ENCODE peak calls at places on chromosomes 2 and 18, in nine cellular contexts. One of them, this sample, is unnamed.

GRCh38 chr2:128623776-128624424 is 305.2 kb upstream of the HS6ST1 start:
- DNase-seq in CD4-positive, alpha-beta T cell: no peak
- DNase-seq in tibial artery: no peak
- DNase-seq in fibroblast of the aortic adventitia: peak
- DNase-seq in PC-9: peak
- DNase-seq in A549: no peak
- DNase-seq in SK-N-SH: no peak
- DNase-seq in stomach: no peak
- DNase-seq in AG10803: peak
- DNase-seq in this sample: peak

GRCh38 chr2:239522740-239523119 is 121.9 kb upstream of the HDAC4 start:
- DNase-seq in A549: no peak
- DNase-seq in SK-N-SH: no peak
- DNase-seq in fibroblast of the aortic adventitia: no peak
- DNase-seq in tibial artery: no peak
- DNase-seq in AG10803: no peak
- DNase-seq in PC-9: no peak
- DNase-seq in CD4-positive, alpha-beta T cell: no peak
- DNase-seq in stomach: no peak
- DNase-seq in this sample: no peak

GRCh38 chr2:146837857-146838256 is 1007.0 kb upstream of the ACVR2A start:
- DNase-seq in SK-N-SH: no peak
- DNase-seq in stomach: no peak
- DNase-seq in A549: no peak
- DNase-seq in PC-9: peak
- DNase-seq in CD4-positive, alpha-beta T cell: no peak
- DNase-seq in tibial artery: no peak
- DNase-seq in AG10803: no peak
- DNase-seq in fibroblast of the aortic adventitia: peak
- DNase-seq in this sample: no peak

GRCh38 chr2:10048501-10049171 is 5.3 kb downstream of the KLF11 start:
- DNase-seq in tibial artery: no peak
- DNase-seq in AG10803: peak
- DNase-seq in CD4-positive, alpha-beta T cell: no peak
- DNase-seq in PC-9: no peak
- DNase-seq in A549: peak
- DNase-seq in fibroblast of the aortic adventitia: peak
- DNase-seq in stomach: no peak
- DNase-seq in SK-N-SH: peak
- DNase-seq in this sample: peak

GRCh38 chr18:68263481-68263880 is 451.4 kb downstream of the TMX3 start:
- DNase-seq in fibroblast of the aortic adventitia: peak
- DNase-seq in A549: no peak
- DNase-seq in stomach: no peak
- DNase-seq in tibial artery: no peak
- DNase-seq in PC-9: no peak
- DNase-seq in SK-N-SH: no peak
- DNase-seq in AG10803: peak
- DNase-seq in CD4-positive, alpha-beta T cell: no peak
- DNase-seq in this sample: peak

GRCh38 chr2:237864030-237864931 is 4.9 kb downstream of the RAMP1 start:
- DNase-seq in PC-9: peak
- DNase-seq in stomach: no peak
- DNase-seq in tibial artery: peak
- DNase-seq in CD4-positive, alpha-beta T cell: no peak
- DNase-seq in AG10803: no peak
- DNase-seq in SK-N-SH: no peak
- DNase-seq in A549: no peak
- DNase-seq in fibroblast of the aortic adventitia: no peak
- DNase-seq in this sample: no peak

GRCh38 chr2:139550873-139551272 is 770.7 kb upstream of the NXPH2 start:
- DNase-seq in PC-9: no peak
- DNase-seq in SK-N-SH: no peak
- DNase-seq in CD4-positive, alpha-beta T cell: no peak
- DNase-seq in fibroblast of the aortic adventitia: no peak
- DNase-seq in stomach: no peak
- DNase-seq in A549: no peak
- DNase-seq in tibial artery: no peak
- DNase-seq in AG10803: no peak
- DNase-seq in this sample: no peak

GRCh38 chr2:10770956-10771750 is 41.4 kb downstream of the PDIA6 start:
- DNase-seq in CD4-positive, alpha-beta T cell: no peak
- DNase-seq in A549: no peak
- DNase-seq in tibial artery: peak
- DNase-seq in AG10803: no peak
- DNase-seq in PC-9: no peak
- DNase-seq in SK-N-SH: peak
- DNase-seq in fibroblast of the aortic adventitia: no peak
- DNase-seq in stomach: no peak
- DNase-seq in this sample: no peak

GRCh38 chr18:24514439-24514838 is 54.0 kb downstream of the HRH4 start:
- DNase-seq in SK-N-SH: peak
- DNase-seq in PC-9: no peak
- DNase-seq in stomach: no peak
- DNase-seq in A549: peak
- DNase-seq in tibial artery: no peak
- DNase-seq in CD4-positive, alpha-beta T cell: no peak
- DNase-seq in fibroblast of the aortic adventitia: peak
- DNase-seq in AG10803: peak
- DNase-seq in this sample: peak

GRCh38 chr18:48957616-48958015 is 6.9 kb upstream of the SMAD7 start:
- DNase-seq in tibial artery: no peak
- DNase-seq in SK-N-SH: no peak
- DNase-seq in stomach: no peak
- DNase-seq in AG10803: no peak
- DNase-seq in CD4-positive, alpha-beta T cell: no peak
- DNase-seq in PC-9: no peak
- DNase-seq in A549: no peak
- DNase-seq in fibroblast of the aortic adventitia: no peak
- DNase-seq in this sample: no peak

GRCh38 chr18:48954837-48955527 is 4.2 kb upstream of the SMAD7 start:
- DNase-seq in stomach: no peak
- DNase-seq in tibial artery: no peak
- DNase-seq in fibroblast of the aortic adventitia: peak
- DNase-seq in CD4-positive, alpha-beta T cell: no peak
- DNase-seq in SK-N-SH: no peak
- DNase-seq in PC-9: no peak
- DNase-seq in A549: no peak
- DNase-seq in AG10803: no peak
- DNase-seq in this sample: no peak

GRCh38 chr18:48957136-48957535 is 6.4 kb upstream of the SMAD7 start:
- DNase-seq in tibial artery: no peak
- DNase-seq in SK-N-SH: no peak
- DNase-seq in PC-9: no peak
- DNase-seq in stomach: no peak
- DNase-seq in fibroblast of the aortic adventitia: no peak
- DNase-seq in AG10803: peak
- DNase-seq in CD4-positive, alpha-beta T cell: no peak
- DNase-seq in A549: no peak
- DNase-seq in this sample: peak

GRCh38 chr18:48956378-48956777 is 5.6 kb upstream of the SMAD7 start:
- DNase-seq in stomach: no peak
- DNase-seq in PC-9: no peak
- DNase-seq in fibroblast of the aortic adventitia: peak
- DNase-seq in A549: no peak
- DNase-seq in SK-N-SH: no peak
- DNase-seq in AG10803: peak
- DNase-seq in CD4-positive, alpha-beta T cell: no peak
- DNase-seq in tibial artery: no peak
- DNase-seq in this sample: peak

DNA sequence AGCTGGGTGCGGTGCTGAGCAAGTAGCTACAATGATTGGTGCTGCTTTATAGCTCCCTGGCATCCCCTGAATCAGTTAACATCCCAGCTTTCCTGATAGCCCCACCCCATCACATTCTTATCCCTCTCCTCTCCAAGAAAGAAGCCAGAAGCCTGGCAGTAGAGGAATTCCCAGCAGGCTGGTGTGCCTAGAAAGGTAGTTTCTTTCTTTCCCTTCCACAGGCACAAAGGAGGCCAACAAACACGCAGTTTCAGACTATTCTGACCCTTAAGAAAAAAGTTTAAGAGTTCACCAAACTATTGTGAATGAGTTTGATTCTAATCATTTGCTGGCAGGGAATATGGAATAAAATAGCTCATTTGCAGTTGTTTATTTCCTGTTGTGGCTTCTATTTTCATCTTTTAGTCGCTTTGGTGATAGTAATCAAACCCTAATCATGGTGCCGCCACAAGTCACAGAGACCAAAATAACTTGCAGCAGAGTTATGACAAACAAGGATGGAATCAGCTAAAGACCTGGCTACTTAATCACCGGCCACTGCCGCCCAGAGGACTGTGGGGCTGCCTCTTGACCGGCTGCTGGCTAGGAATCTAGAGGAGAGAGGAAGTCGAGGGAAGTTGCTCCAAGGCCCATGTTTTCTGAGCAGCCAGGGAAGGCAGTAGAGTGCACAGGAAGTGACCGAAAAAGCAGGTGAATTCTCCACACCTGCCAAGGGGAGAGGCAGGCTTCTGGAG is 4.9 kb upstream of the SMAD7 start:
- DNase-seq in A549: no peak
- DNase-seq in AG10803: peak
- DNase-seq in SK-N-SH: no peak
- DNase-seq in stomach: peak
- DNase-seq in CD4-positive, alpha-beta T cell: no peak
- DNase-seq in fibroblast of the aortic adventitia: peak
- DNase-seq in PC-9: peak
- DNase-seq in tibial artery: peak
- DNase-seq in this sample: peak
- TF ChIP-seq CTCF in A549: no peak
- TF ChIP-seq CTCF in AG10803: peak
- TF ChIP-seq CTCF in SK-N-SH: no peak
- TF ChIP-seq CTCF in stomach: no peak
- TF ChIP-seq CTCF in CD4-positive, alpha-beta T cell: no peak
- TF ChIP-seq CTCF in fibroblast of the aortic adventitia: peak
- TF ChIP-seq CTCF in PC-9: no peak
- TF ChIP-seq CTCF in tibial artery: no peak
- TF ChIP-seq CTCF in this sample: peak

GRCh38 chr18:31101148-31102019 is 837 bp downstream of the DSC2 start:
- DNase-seq in fibroblast of the aortic adventitia: no peak
- DNase-seq in tibial artery: peak
- DNase-seq in A549: peak
- DNase-seq in stomach: peak
- DNase-seq in SK-N-SH: peak
- DNase-seq in PC-9: peak
- DNase-seq in AG10803: no peak
- DNase-seq in CD4-positive, alpha-beta T cell: no peak
- DNase-seq in this sample: no peak
- TF ChIP-seq CTCF in fibroblast of the aortic adventitia: no peak
- TF ChIP-seq CTCF in tibial artery: no peak
- TF ChIP-seq CTCF in A549: no peak
- TF ChIP-seq CTCF in stomach: no peak
- TF ChIP-seq CTCF in SK-N-SH: no peak
- TF ChIP-seq CTCF in PC-9: no peak
- TF ChIP-seq CTCF in AG10803: no peak
- TF ChIP-seq CTCF in CD4-positive, alpha-beta T cell: no peak
- TF ChIP-seq CTCF in this sample: no peak

DNA sequence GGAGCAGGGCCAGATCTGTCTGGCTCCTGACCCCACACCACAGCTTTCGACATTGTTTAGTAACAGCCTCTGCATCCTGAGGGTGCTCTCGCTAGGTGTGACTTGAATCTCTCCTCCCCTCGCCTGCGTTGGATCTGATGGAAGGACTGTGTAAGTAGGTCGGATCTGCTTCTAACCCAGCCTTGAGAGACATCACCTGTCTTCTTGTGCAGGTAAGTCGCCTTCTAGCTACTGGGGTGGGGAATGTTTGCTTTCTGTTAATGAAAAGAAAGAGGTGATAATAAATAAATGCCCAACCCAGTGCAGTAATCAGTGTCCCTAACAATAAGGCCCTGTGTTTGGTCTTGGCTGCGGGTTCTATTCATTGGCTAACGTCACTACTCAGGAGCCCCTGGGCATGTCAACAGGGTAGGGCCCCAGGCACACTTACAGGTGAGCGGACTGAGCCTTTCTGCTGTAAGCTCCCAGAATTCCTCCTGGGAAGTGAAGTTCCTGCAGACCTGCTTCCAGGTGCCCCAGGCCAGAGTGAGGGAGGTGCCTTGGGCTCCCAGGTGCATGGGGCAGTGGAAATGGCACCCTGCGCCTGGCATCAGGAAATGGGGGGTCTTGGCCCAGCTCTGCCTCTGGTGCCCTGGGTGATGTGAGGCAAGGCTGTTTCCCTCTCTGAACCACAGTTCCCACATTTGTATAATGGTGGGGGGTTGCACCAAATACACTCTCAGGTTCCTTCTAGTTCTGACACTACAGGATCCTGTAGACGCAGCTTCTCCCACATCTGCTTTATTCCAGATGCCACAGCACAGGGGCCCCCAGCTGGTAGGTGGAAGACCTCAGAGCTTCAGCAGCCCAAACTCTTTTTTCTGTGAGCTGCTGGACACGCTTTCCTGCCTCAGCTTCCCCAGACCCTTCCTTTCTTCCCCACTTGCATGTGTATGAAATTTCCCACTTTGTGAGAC is 11.2 kb upstream of the FOSL2 start:
- DNase-seq in CD4-positive, alpha-beta T cell: no peak
- DNase-seq in PC-9: no peak
- DNase-seq in AG10803: no peak
- DNase-seq in tibial artery: no peak
- DNase-seq in fibroblast of the aortic adventitia: no peak
- DNase-seq in SK-N-SH: no peak
- DNase-seq in A549: no peak
- DNase-seq in stomach: peak
- DNase-seq in this sample: no peak
- TF ChIP-seq CTCF in CD4-positive, alpha-beta T cell: no peak
- TF ChIP-seq CTCF in PC-9: no peak
- TF ChIP-seq CTCF in AG10803: no peak
- TF ChIP-seq CTCF in tibial artery: no peak
- TF ChIP-seq CTCF in fibroblast of the aortic adventitia: no peak
- TF ChIP-seq CTCF in SK-N-SH: no peak
- TF ChIP-seq CTCF in A549: no peak
- TF ChIP-seq CTCF in stomach: no peak
- TF ChIP-seq CTCF in this sample: no peak

GRCh38 chr2:42601076-42601475 is 32.6 kb downstream of the MTA3 start:
- DNase-seq in CD4-positive, alpha-beta T cell: no peak
- DNase-seq in SK-N-SH: peak
- DNase-seq in AG10803: peak
- DNase-seq in PC-9: no peak
- DNase-seq in stomach: no peak
- DNase-seq in fibroblast of the aortic adventitia: no peak
- DNase-seq in tibial artery: no peak
- DNase-seq in A549: no peak
- DNase-seq in this sample: no peak

GRCh38 chr2:42602218-42602936 is 33.9 kb downstream of the MTA3 start:
- DNase-seq in CD4-positive, alpha-beta T cell: no peak
- DNase-seq in SK-N-SH: peak
- DNase-seq in fibroblast of the aortic adventitia: no peak
- DNase-seq in AG10803: no peak
- DNase-seq in stomach: no peak
- DNase-seq in tibial artery: no peak
- DNase-seq in A549: no peak
- DNase-seq in PC-9: no peak
- DNase-seq in this sample: no peak

GRCh38 chr2:42602937-42603219 is 34.4 kb downstream of the MTA3 start:
- DNase-seq in PC-9: no peak
- DNase-seq in SK-N-SH: no peak
- DNase-seq in tibial artery: no peak
- DNase-seq in A549: no peak
- DNase-seq in stomach: no peak
- DNase-seq in AG10803: no peak
- DNase-seq in CD4-positive, alpha-beta T cell: no peak
- DNase-seq in fibroblast of the aortic adventitia: no peak
- DNase-seq in this sample: no peak

GRCh38 chr2:42593282-42593681 is 24.9 kb downstream of the MTA3 start:
- DNase-seq in AG10803: no peak
- DNase-seq in SK-N-SH: no peak
- DNase-seq in PC-9: no peak
- DNase-seq in CD4-positive, alpha-beta T cell: no peak
- DNase-seq in A549: no peak
- DNase-seq in fibroblast of the aortic adventitia: no peak
- DNase-seq in stomach: no peak
- DNase-seq in tibial artery: no peak
- DNase-seq in this sample: no peak

GRCh38 chr2:42598656-42599267 is 30.3 kb downstream of the MTA3 start:
- DNase-seq in stomach: no peak
- DNase-seq in SK-N-SH: peak
- DNase-seq in A549: no peak
- DNase-seq in AG10803: no peak
- DNase-seq in fibroblast of the aortic adventitia: no peak
- DNase-seq in tibial artery: no peak
- DNase-seq in PC-9: no peak
- DNase-seq in CD4-positive, alpha-beta T cell: no peak
- DNase-seq in this sample: no peak
- TF ChIP-seq CTCF in stomach: no peak
- TF ChIP-seq CTCF in SK-N-SH: no peak
- TF ChIP-seq CTCF in A549: no peak
- TF ChIP-seq CTCF in AG10803: no peak
- TF ChIP-seq CTCF in fibroblast of the aortic adventitia: no peak
- TF ChIP-seq CTCF in tibial artery: no peak
- TF ChIP-seq CTCF in PC-9: no peak
- TF ChIP-seq CTCF in CD4-positive, alpha-beta T cell: no peak
- TF ChIP-seq CTCF in this sample: peak